ENCODE peak calls at places on chromosomes 11 and 22, in eight cellular contexts. Z is GM12878; O is psoas muscle; D is naive thymus-derived CD4-positive, alpha-beta T cell; X is body of pancreas; W is CD4-positive, CD25-positive, alpha-beta regulatory T cell; Y is effector memory CD4-positive, alpha-beta T cell; N is hepatocyte. G is an unnamed sample. For H3K4me1 and H3K9me3, the result is how much of the 10 kb centered on the place peaks cover.

GRCh38 chr11:39327302-39327701 is 2132.2 kb downstream of the LRRC4C start:
- DNase-seq in Z (no peak), O (no peak), D (no peak), X (peak), W (no peak), Y (no peak), N (no peak), G (no peak)

GRCh38 chr11:69297926-69298777 is 4.2 kb downstream of the MYEOV start:
- DNase-seq in Z (peak), O (peak), D (peak), X (peak), W (peak), Y (peak), N (peak), G (peak)

GRCh38 chr22:17777005-17777716 is 2.9 kb upstream of the BID start:
- DNase-seq in Z (peak), O (peak), D (peak), X (peak), W (peak), Y (peak), N (no peak), G (no peak)

GRCh38 chr11:31809857-31810778 is 1.0 kb downstream of the PAX6 start:
- DNase-seq in Z (no peak), O (peak), D (no peak), X (no peak), W (no peak), Y (no peak), N (peak), G (no peak)

GRCh38 chr11:126133902-126134301 is 71.2 kb upstream of the CDON start:
- DNase-seq in Z (no peak), O (no peak), D (no peak), X (no peak), W (no peak), Y (no peak), N (no peak), G (no peak)

GRCh38 chr22:22687638-22688500 is 43.5 kb downstream of the GGTLC2 start:
- DNase-seq in Z (no peak), O (no peak), D (peak), X (peak), W (peak), Y (no peak), N (peak), G (peak)

GRCh38 chr11:13294178-13294577 is 16.6 kb downstream of the BMAL1 start:
- DNase-seq in Z (no peak), O (no peak), D (no peak), X (no peak), W (no peak), Y (no peak), N (no peak), G (no peak)

GRCh38 chr11:7493670-7494069 is 8.4 kb downstream of the OLFML1 start:
- DNase-seq in Z (no peak), O (no peak), D (no peak), X (no peak), W (no peak), Y (no peak), N (no peak), G (no peak)

GRCh38 chr11:93541884-93542752 is 1.1 kb downstream of the SMCO4 start:
- DNase-seq in Z (no peak), O (no peak), D (peak), X (peak), W (peak), Y (peak), N (peak), G (peak)

GRCh38 chr22:39703890-39704658 is 133.5 kb downstream of the CACNA1I start:
- DNase-seq in Z (no peak), O (peak), D (no peak), X (peak), W (no peak), Y (no peak), N (no peak), G (peak)

GRCh38 chr22:49767355-49768062 is 60.2 kb downstream of the BRD1 start:
- DNase-seq in Z (peak), O (peak), D (peak), X (peak), W (peak), Y (no peak), N (peak), G (no peak)

GRCh38 chr11:77206264-77207018 is 78.4 kb downstream of the MYO7A start:
- DNase-seq in Z (no peak), O (no peak), D (no peak), X (no peak), W (no peak), Y (no peak), N (no peak), G (no peak)

GRCh38 chr11:65639623-65640482 is 2.0 kb downstream of the SIPA1 start:
- DNase-seq in Z (peak), O (no peak), D (peak), X (peak), W (peak), Y (peak), N (no peak), G (no peak)

GRCh38 chr11:9203715-9204311 is 61.3 kb downstream of the DENND5A start:
- DNase-seq in Z (no peak), O (no peak), D (peak), X (no peak), W (peak), Y (no peak), N (no peak), G (no peak)

GRCh38 chr11:122330466-122330865 is 214.5 kb upstream of the BLID start:
- DNase-seq in Z (no peak), O (no peak), D (no peak), X (no peak), W (no peak), Y (no peak), N (no peak), G (no peak)

GRCh38 chr11:125588505-125588904 is 4.1 kb upstream of the STT3A start:
- DNase-seq in Z (no peak), O (no peak), D (no peak), X (no peak), W (no peak), Y (no peak), N (no peak), G (no peak)

GRCh38 chr11:64150481-64151239 is 15.3 kb downstream of the MACROD1 start:
- DNase-seq in Z (no peak), O (peak), D (no peak), X (peak), W (no peak), Y (no peak), N (no peak), G (no peak)

GRCh38 chr11:86699036-86699791 is 26.8 kb upstream of the ME3 start:
- DNase-seq in Z (no peak), O (no peak), D (no peak), X (no peak), W (no peak), Y (no peak), N (no peak), G (no peak)

GRCh38 chr22:33658775-33659174 is 261.5 kb downstream of the LARGE1 start:
- DNase-seq in Z (no peak), O (peak), D (no peak), X (peak), W (no peak), Y (no peak), N (peak), G (peak)

GRCh38 chr11:118921929-118922744 is 3.6 kb downstream of the BCL9L start:
- DNase-seq in Z (no peak), O (peak), D (no peak), X (peak), W (no peak), Y (no peak), N (peak), G (peak)

GRCh38 chr22:44576311-44577260 is 78.6 kb upstream of the RTL6 start:
- DNase-seq in Z (no peak), O (peak), D (no peak), X (no peak), W (no peak), Y (no peak), N (no peak), G (no peak)

GRCh38 chr11:61890536-61891330 is 612 bp downstream of the FADS3 start:
- DNase-seq in Z (no peak), O (peak), D (peak), X (peak), W (peak), Y (no peak), N (peak), G (peak)

GRCh38 chr11:85809881-85810280 is 1.1 kb downstream of the SYTL2 start:
- DNase-seq in Z (no peak), O (no peak), D (no peak), X (no peak), W (no peak), Y (no peak), N (peak), G (peak)

DNA sequence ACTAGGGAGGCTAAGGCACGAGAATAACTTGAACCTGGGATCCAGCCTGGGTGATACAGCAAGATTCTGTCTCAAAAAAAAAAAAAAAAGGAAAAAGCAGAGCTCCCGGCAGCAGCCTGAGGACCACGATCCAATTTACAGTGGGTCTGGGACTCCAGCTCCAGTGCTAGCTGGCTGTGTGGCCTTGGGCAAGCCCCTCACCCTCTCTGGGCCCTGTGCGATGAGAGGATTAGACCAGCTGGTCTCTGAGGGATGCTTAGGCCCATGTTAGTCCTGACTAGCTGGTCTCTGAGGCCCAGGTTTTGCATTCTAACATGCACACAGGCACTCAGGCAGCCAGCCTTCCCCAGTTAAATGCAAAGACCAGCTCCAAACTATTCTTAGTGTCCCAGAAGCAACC is 13.7 kb downstream of the CARD10 start:
- DNase-seq in Z (no peak), O (no peak), D (no peak), X (no peak), W (no peak), Y (no peak), N (no peak), G (no peak)
- H3K4me1 ChIP-seq in Z (under half), O (under half), D (under half), X (half or more), W (under half), Y (under half), N (half or more), G (under half)

GRCh38 chr22:27834364-27835185 is 33.0 kb upstream of the MN1 start:
- DNase-seq in Z (no peak), O (no peak), D (no peak), X (no peak), W (no peak), Y (no peak), N (no peak), G (no peak)
- H3K9me3 ChIP-seq in Z (under half), O (under half), D (under half), X (under half), W (under half), Y (under half), N (under half), G (under half)

GRCh38 chr11:133801356-133801755 is 44.0 kb downstream of the SPATA19 start:
- DNase-seq in Z (no peak), O (no peak), D (no peak), X (no peak), W (no peak), Y (no peak), N (no peak), G (no peak)
- H3K4me1 ChIP-seq in Z (under half), O (under half), D (under half), X (under half), W (under half), Y (under half), N (under half), G (under half)

DNA sequence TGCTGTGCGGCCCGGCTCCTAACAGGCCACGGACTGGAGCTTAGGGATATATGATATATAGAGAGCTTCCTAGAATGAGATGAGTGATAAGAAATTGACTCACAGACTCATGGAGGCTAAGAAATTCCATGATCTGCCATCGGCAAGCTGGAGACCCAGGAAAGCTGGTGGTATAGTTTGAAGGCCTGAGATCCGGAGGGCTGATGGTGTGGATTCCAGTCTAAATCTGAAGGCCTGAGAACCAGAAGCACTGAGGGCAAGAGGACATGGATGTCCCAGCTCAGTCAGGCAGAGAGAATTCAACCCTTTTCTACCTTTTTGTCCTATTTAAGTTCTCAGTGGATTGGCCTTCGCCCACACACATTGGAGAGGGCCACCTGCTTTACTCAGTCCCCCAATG is 564.8 kb downstream of the TBC1D22A start:
- DNase-seq in Z (no peak), O (no peak), D (no peak), X (no peak), W (no peak), Y (no peak), N (no peak), G (no peak)
- H3K9me3 ChIP-seq in Z (under half), O (under half), D (under half), X (under half), W (under half), Y (under half), N (under half), G (under half)

GRCh38 chr11:12157241-12157661 is 46.9 kb downstream of the MICAL2 start:
- DNase-seq in Z (no peak), O (no peak), D (no peak), X (no peak), W (peak), Y (no peak), N (no peak), G (no peak)

GRCh38 chr11:12154871-12155668 is 44.7 kb downstream of the MICAL2 start:
- DNase-seq in Z (no peak), O (no peak), D (no peak), X (no peak), W (no peak), Y (no peak), N (no peak), G (no peak)

GRCh38 chr11:12155696-12156095 is 45.3 kb downstream of the MICAL2 start:
- DNase-seq in Z (no peak), O (no peak), D (no peak), X (no peak), W (no peak), Y (no peak), N (no peak), G (no peak)

GRCh38 chr11:12158926-12159325 is 48.5 kb downstream of the MICAL2 start:
- DNase-seq in Z (no peak), O (no peak), D (no peak), X (no peak), W (no peak), Y (no peak), N (peak), G (no peak)

DNA sequence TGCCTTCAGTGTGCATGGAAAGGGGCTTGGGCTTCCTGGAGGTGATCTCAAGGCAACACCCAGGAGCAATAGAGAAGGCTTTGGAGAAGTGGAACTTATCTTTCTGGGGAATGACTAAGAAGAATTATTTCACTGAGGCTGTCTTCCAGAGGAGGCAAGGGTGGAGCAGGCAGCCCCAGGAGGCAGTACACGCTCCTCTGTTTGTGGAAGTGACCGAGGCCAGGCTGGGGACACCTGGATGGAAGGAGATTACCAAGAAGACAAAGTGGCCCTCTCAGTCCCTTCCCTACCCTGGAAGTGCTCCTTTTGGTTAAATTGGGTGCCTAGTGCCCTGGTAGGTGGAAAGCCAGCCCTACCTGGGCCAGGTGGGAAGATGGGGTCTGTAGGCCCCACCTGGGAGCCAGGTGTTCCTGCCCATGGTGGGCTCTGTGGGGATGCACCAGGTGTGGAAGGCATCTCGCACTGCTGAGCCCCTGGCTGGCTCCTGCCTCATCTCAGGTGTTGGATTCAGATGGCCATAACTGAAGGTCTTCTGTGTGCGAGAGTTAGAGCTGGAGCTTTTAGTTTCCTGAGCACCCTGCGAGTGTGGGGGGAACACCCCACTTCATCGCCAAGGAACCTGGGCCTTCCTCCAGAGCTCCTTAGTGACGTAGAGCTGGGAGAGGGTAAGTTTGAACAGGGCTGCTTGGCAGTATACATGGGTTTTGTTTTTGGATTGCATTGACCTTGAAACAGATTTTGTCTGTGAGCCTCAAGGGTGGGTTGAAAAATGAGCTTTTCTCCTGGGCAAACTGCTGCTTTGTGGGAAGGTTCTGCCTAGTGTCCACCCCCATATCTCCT is 46.1 kb downstream of the MICAL2 start:
- DNase-seq in Z (no peak), O (no peak), D (no peak), X (no peak), W (no peak), Y (no peak), N (no peak), G (no peak)
- H3K4me1 ChIP-seq in Z (under half), O (under half), D (under half), X (under half), W (under half), Y (under half), N (under half), G (under half)

DNA sequence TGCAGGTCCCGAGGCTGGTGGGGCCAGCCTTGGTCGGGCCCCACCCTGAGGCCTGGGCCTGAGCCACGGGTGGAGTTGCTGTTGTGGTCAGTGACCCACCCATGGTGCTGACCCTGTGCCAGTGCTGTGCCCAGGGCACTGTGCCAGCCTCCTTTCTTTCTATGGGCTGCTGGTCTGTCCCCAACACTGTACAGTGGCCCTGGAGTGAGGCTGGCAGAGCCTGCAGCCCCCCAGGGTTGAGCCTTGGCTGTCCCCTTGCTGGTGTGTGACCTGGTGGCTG is 1235.7 kb downstream of the BRD1 start:
- DNase-seq in Z (no peak), O (peak), D (no peak), X (no peak), W (no peak), Y (no peak), N (no peak), G (no peak)
- H3K9me3 ChIP-seq in Z (under half), O (under half), D (under half), X (under half), W (under half), Y (under half), N (under half), G (under half)

GRCh38 chr11:697028-697491 is 1.4 kb downstream of the TMEM80 start:
- DNase-seq in Z (peak), O (no peak), D (no peak), X (peak), W (no peak), Y (no peak), N (peak), G (no peak)

GRCh38 chr11:694563-695331 is at the start of gene DEAF1:
- DNase-seq in Z (peak), O (peak), D (peak), X (peak), W (peak), Y (peak), N (peak), G (peak)

GRCh38 chr11:695332-695605 is 247 bp upstream of the DEAF1 start:
- DNase-seq in Z (no peak), O (no peak), D (no peak), X (no peak), W (no peak), Y (no peak), N (no peak), G (no peak)

GRCh38 chr11:693887-694562 is 997 bp downstream of the DEAF1 start:
- DNase-seq in Z (no peak), O (no peak), D (no peak), X (peak), W (no peak), Y (no peak), N (no peak), G (peak)

DNA sequence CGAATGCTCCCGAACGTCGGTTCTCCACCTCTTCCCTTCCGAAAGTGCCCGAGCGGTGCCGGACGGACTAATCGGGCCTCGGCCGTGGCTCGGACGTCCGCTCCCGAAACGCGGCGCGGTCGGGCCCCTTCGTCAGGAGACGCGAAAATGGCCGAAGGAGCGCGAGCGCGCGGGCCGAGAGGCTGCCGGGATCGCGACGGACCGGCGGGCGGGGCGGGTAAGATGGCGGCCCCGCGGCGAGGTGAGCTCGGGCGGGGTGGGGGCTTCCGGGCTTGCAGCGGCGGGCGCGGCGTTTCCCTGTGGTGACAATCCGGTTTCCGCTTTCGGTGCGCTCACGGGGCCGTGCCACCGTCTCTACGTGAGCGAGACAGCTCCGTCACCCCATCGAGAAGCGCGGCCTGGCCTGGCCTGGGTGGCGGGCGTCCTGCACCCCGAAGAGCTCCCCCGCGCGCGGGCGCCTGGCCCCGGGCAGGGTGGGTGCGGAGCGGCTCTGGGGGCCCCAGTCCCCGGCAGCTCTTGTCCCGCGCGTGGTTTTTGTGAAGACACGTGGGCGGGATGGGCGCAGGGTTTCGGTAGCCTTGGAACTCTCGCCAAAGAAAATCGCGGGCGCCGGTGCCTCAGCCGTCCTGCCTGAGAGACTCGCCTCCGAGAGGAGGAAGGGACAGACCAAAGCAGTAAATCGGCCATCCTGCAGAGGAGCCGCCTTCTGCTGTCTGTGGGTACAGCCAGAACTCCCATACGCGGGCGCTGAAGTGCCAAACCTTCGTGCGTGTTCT is at the start of gene TMEM80:
- DNase-seq in Z (peak), O (peak), D (peak), X (peak), W (peak), Y (peak), N (peak), G (peak)
- H3K4me1 ChIP-seq in Z (under half), O (under half), D (under half), X (under half), W (under half), Y (under half), N (under half), G (under half)

DNA sequence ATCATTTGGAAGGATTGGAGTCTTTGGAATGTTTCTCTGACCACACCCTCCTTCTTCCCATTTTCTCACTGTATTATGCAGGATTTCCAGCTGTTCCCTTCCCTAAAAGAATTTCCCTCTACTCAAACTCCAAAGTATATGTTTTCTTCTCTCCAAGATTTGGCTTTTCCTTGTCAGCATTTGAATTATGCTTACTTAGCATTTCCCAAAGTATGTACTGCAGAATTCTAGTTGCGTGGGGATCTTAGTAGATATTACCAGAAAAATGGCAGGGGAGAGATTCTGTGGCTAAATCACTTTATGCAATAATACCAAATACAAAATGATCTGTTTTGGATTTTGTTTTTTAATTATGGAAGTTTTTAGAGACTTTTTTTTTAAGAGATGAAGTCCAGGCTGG is 142.3 kb downstream of the OR4C45 start:
- DNase-seq in Z (no peak), O (no peak), D (peak), X (no peak), W (peak), Y (no peak), N (no peak), G (no peak)
- H3K9me3 ChIP-seq in Z (under half), O (under half), D (under half), X (under half), W (under half), Y (under half), N (under half), G (under half)

G was measured in colonic mucosa.